ENCODE peak calls at places on chromosomes 11 and 22, in ten cellular contexts. One of them, this sample, is unnamed.

GRCh38 chr11:68659158-68659921 is 25.0 kb upstream of the GAL start:
- DNase-seq in HCEC 1CT: peak; percentile 66
- DNase-seq in stimulated activated effector memory CD8-positive, alpha-beta T cell treated with anti-CD3 and anti-CD28 coated beads, Interleukin-12 subunit alpha, Interleukin-12 subunit beta, amount 100 ng/mL, for 72 hours: no peak
- DNase-seq in NCI-H526 treated with DMSO at 0.1 percent for 48 hours: no peak
- DNase-seq in CD4-positive, alpha-beta memory T cell: no peak
- DNase-seq in lower leg skin: peak; percentile 90
- DNase-seq in stimulated activated naive CD4-positive, alpha-beta T cell: no peak
- DNase-seq in COR-L47: peak; percentile 98
- DNase-seq in T-helper 2 cell treated with Interferon-gamma antibody and Interleukin-4, amounts not matched to agents 5 μg/mL and 100 μg/mL, for 36 hours: no peak
- DNase-seq in A549: peak; percentile 55
- DNase-seq in this sample: peak; percentile 92

GRCh38 chr22:43186272-43187170 is at the start of gene TTLL12:
- DNase-seq in HCEC 1CT: peak; percentile 50
- DNase-seq in stimulated activated effector memory CD8-positive, alpha-beta T cell treated with anti-CD3 and anti-CD28 coated beads, Interleukin-12 subunit alpha, Interleukin-12 subunit beta, amount 100 ng/mL, for 72 hours: peak; percentile 76
- DNase-seq in NCI-H526 treated with DMSO at 0.1 percent for 48 hours: no peak
- DNase-seq in CD4-positive, alpha-beta memory T cell: peak; percentile 71
- DNase-seq in lower leg skin: no peak
- DNase-seq in stimulated activated naive CD4-positive, alpha-beta T cell: peak; percentile 34
- DNase-seq in COR-L47: peak; percentile 60
- DNase-seq in T-helper 2 cell treated with Interferon-gamma antibody and Interleukin-4, amounts not matched to agents 5 μg/mL and 100 μg/mL, for 36 hours: peak; percentile 60
- DNase-seq in A549: peak; percentile 21
- DNase-seq in this sample: peak; percentile 66

GRCh38 chr11:116916052-116916451 is 78.6 kb upstream of the APOA1 start:
- DNase-seq in HCEC 1CT: no peak
- DNase-seq in stimulated activated effector memory CD8-positive, alpha-beta T cell treated with anti-CD3 and anti-CD28 coated beads, Interleukin-12 subunit alpha, Interleukin-12 subunit beta, amount 100 ng/mL, for 72 hours: no peak
- DNase-seq in NCI-H526 treated with DMSO at 0.1 percent for 48 hours: no peak
- DNase-seq in CD4-positive, alpha-beta memory T cell: no peak
- DNase-seq in lower leg skin: no peak
- DNase-seq in stimulated activated naive CD4-positive, alpha-beta T cell: no peak
- DNase-seq in COR-L47: no peak
- DNase-seq in T-helper 2 cell treated with Interferon-gamma antibody and Interleukin-4, amounts not matched to agents 5 μg/mL and 100 μg/mL, for 36 hours: no peak
- DNase-seq in A549: no peak
- DNase-seq in this sample: no peak

GRCh38 chr22:39117585-39118191 is 20.6 kb downstream of the APOBEC3H start:
- DNase-seq in HCEC 1CT: peak; percentile 39
- DNase-seq in stimulated activated effector memory CD8-positive, alpha-beta T cell treated with anti-CD3 and anti-CD28 coated beads, Interleukin-12 subunit alpha, Interleukin-12 subunit beta, amount 100 ng/mL, for 72 hours: peak; percentile 90
- DNase-seq in NCI-H526 treated with DMSO at 0.1 percent for 48 hours: no peak
- DNase-seq in CD4-positive, alpha-beta memory T cell: peak; percentile 73
- DNase-seq in lower leg skin: no peak
- DNase-seq in stimulated activated naive CD4-positive, alpha-beta T cell: peak; percentile 39
- DNase-seq in COR-L47: peak; percentile 27
- DNase-seq in T-helper 2 cell treated with Interferon-gamma antibody and Interleukin-4, amounts not matched to agents 5 μg/mL and 100 μg/mL, for 36 hours: peak; percentile 80
- DNase-seq in A549: peak; percentile 36
- DNase-seq in this sample: peak; percentile 73

GRCh38 chr11:44258190-44258489 is 51.8 kb downstream of the ALX4 start:
- DNase-seq in HCEC 1CT: peak; percentile 22
- DNase-seq in stimulated activated effector memory CD8-positive, alpha-beta T cell treated with anti-CD3 and anti-CD28 coated beads, Interleukin-12 subunit alpha, Interleukin-12 subunit beta, amount 100 ng/mL, for 72 hours: no peak
- DNase-seq in NCI-H526 treated with DMSO at 0.1 percent for 48 hours: no peak
- DNase-seq in CD4-positive, alpha-beta memory T cell: no peak
- DNase-seq in lower leg skin: peak; percentile 75
- DNase-seq in stimulated activated naive CD4-positive, alpha-beta T cell: no peak
- DNase-seq in COR-L47: no peak
- DNase-seq in T-helper 2 cell treated with Interferon-gamma antibody and Interleukin-4, amounts not matched to agents 5 μg/mL and 100 μg/mL, for 36 hours: no peak
- DNase-seq in A549: no peak
- DNase-seq in this sample: peak; percentile 13

GRCh38 chr11:65811764-65812475 is 21.8 kb upstream of the SNX32 start:
- DNase-seq in HCEC 1CT: no peak
- DNase-seq in stimulated activated effector memory CD8-positive, alpha-beta T cell treated with anti-CD3 and anti-CD28 coated beads, Interleukin-12 subunit alpha, Interleukin-12 subunit beta, amount 100 ng/mL, for 72 hours: no peak
- DNase-seq in NCI-H526 treated with DMSO at 0.1 percent for 48 hours: no peak
- DNase-seq in CD4-positive, alpha-beta memory T cell: no peak
- DNase-seq in lower leg skin: no peak
- DNase-seq in stimulated activated naive CD4-positive, alpha-beta T cell: no peak
- DNase-seq in COR-L47: no peak
- DNase-seq in T-helper 2 cell treated with Interferon-gamma antibody and Interleukin-4, amounts not matched to agents 5 μg/mL and 100 μg/mL, for 36 hours: no peak
- DNase-seq in A549: no peak
- DNase-seq in this sample: no peak

GRCh38 chr11:32094931-32095330 is 4.1 kb downstream of the RCN1 start:
- DNase-seq in HCEC 1CT: no peak
- DNase-seq in stimulated activated effector memory CD8-positive, alpha-beta T cell treated with anti-CD3 and anti-CD28 coated beads, Interleukin-12 subunit alpha, Interleukin-12 subunit beta, amount 100 ng/mL, for 72 hours: no peak
- DNase-seq in NCI-H526 treated with DMSO at 0.1 percent for 48 hours: no peak
- DNase-seq in CD4-positive, alpha-beta memory T cell: no peak
- DNase-seq in lower leg skin: no peak
- DNase-seq in stimulated activated naive CD4-positive, alpha-beta T cell: no peak
- DNase-seq in COR-L47: no peak
- DNase-seq in T-helper 2 cell treated with Interferon-gamma antibody and Interleukin-4, amounts not matched to agents 5 μg/mL and 100 μg/mL, for 36 hours: no peak
- DNase-seq in A549: no peak
- DNase-seq in this sample: no peak

GRCh38 chr22:23180893-23181762 is 819 bp downstream of the BCR start:
- DNase-seq in HCEC 1CT: no peak
- DNase-seq in stimulated activated effector memory CD8-positive, alpha-beta T cell treated with anti-CD3 and anti-CD28 coated beads, Interleukin-12 subunit alpha, Interleukin-12 subunit beta, amount 100 ng/mL, for 72 hours: peak; percentile 70
- DNase-seq in NCI-H526 treated with DMSO at 0.1 percent for 48 hours: no peak
- DNase-seq in CD4-positive, alpha-beta memory T cell: peak; percentile 45
- DNase-seq in lower leg skin: no peak
- DNase-seq in stimulated activated naive CD4-positive, alpha-beta T cell: peak; percentile 32
- DNase-seq in COR-L47: peak; percentile 19
- DNase-seq in T-helper 2 cell treated with Interferon-gamma antibody and Interleukin-4, amounts not matched to agents 5 μg/mL and 100 μg/mL, for 36 hours: peak; percentile 24
- DNase-seq in A549: no peak
- DNase-seq in this sample: peak; percentile 18

GRCh38 chr11:46006418-46007070 is 84.1 kb downstream of the LARGE2 start:
- DNase-seq in HCEC 1CT: peak; percentile 69
- DNase-seq in stimulated activated effector memory CD8-positive, alpha-beta T cell treated with anti-CD3 and anti-CD28 coated beads, Interleukin-12 subunit alpha, Interleukin-12 subunit beta, amount 100 ng/mL, for 72 hours: no peak
- DNase-seq in NCI-H526 treated with DMSO at 0.1 percent for 48 hours: peak; percentile 68
- DNase-seq in CD4-positive, alpha-beta memory T cell: peak; percentile 59
- DNase-seq in lower leg skin: no peak
- DNase-seq in stimulated activated naive CD4-positive, alpha-beta T cell: peak; percentile 14
- DNase-seq in COR-L47: peak; percentile 78
- DNase-seq in T-helper 2 cell treated with Interferon-gamma antibody and Interleukin-4, amounts not matched to agents 5 μg/mL and 100 μg/mL, for 36 hours: peak; percentile 17
- DNase-seq in A549: peak; percentile 73
- DNase-seq in this sample: peak; percentile 79

GRCh38 chr11:27397619-27398412 is 34.8 kb upstream of the CCDC34 start:
- DNase-seq in HCEC 1CT: no peak
- DNase-seq in stimulated activated effector memory CD8-positive, alpha-beta T cell treated with anti-CD3 and anti-CD28 coated beads, Interleukin-12 subunit alpha, Interleukin-12 subunit beta, amount 100 ng/mL, for 72 hours: no peak
- DNase-seq in NCI-H526 treated with DMSO at 0.1 percent for 48 hours: no peak
- DNase-seq in CD4-positive, alpha-beta memory T cell: no peak
- DNase-seq in lower leg skin: no peak
- DNase-seq in stimulated activated naive CD4-positive, alpha-beta T cell: no peak
- DNase-seq in COR-L47: no peak
- DNase-seq in T-helper 2 cell treated with Interferon-gamma antibody and Interleukin-4, amounts not matched to agents 5 μg/mL and 100 μg/mL, for 36 hours: no peak
- DNase-seq in A549: no peak
- DNase-seq in this sample: no peak

GRCh38 chr11:39236916-39237315 is 2222.5 kb downstream of the LRRC4C start:
- DNase-seq in HCEC 1CT: no peak
- DNase-seq in stimulated activated effector memory CD8-positive, alpha-beta T cell treated with anti-CD3 and anti-CD28 coated beads, Interleukin-12 subunit alpha, Interleukin-12 subunit beta, amount 100 ng/mL, for 72 hours: no peak
- DNase-seq in NCI-H526 treated with DMSO at 0.1 percent for 48 hours: no peak
- DNase-seq in CD4-positive, alpha-beta memory T cell: no peak
- DNase-seq in lower leg skin: no peak
- DNase-seq in stimulated activated naive CD4-positive, alpha-beta T cell: no peak
- DNase-seq in COR-L47: no peak
- DNase-seq in T-helper 2 cell treated with Interferon-gamma antibody and Interleukin-4, amounts not matched to agents 5 μg/mL and 100 μg/mL, for 36 hours: no peak
- DNase-seq in A549: no peak
- DNase-seq in this sample: peak; percentile 67

GRCh38 chr11:128021304-128022006 is 565.9 kb downstream of the ETS1 start:
- DNase-seq in HCEC 1CT: peak; percentile 33
- DNase-seq in stimulated activated effector memory CD8-positive, alpha-beta T cell treated with anti-CD3 and anti-CD28 coated beads, Interleukin-12 subunit alpha, Interleukin-12 subunit beta, amount 100 ng/mL, for 72 hours: no peak
- DNase-seq in NCI-H526 treated with DMSO at 0.1 percent for 48 hours: no peak
- DNase-seq in CD4-positive, alpha-beta memory T cell: no peak
- DNase-seq in lower leg skin: no peak
- DNase-seq in stimulated activated naive CD4-positive, alpha-beta T cell: no peak
- DNase-seq in COR-L47: peak; percentile 25
- DNase-seq in T-helper 2 cell treated with Interferon-gamma antibody and Interleukin-4, amounts not matched to agents 5 μg/mL and 100 μg/mL, for 36 hours: no peak
- DNase-seq in A549: no peak
- DNase-seq in this sample: peak; percentile 25